ENCODE peak calls at places on chromosome 19, in six cellular contexts. P is neuronal stem cell, U is mesendoderm, S is IMR-90, R is H9, C is H1. W is an unnamed sample.

GRCh38 chr19:29303035-29303706 is 90.2 kb upstream of the UQCRFS1 start:
- DNase-seq in P (no peak), U (no peak), S (no peak), R (no peak), C (no peak), W (no peak)

GRCh38 chr19:1041835-1042685 is 2.2 kb downstream of the ABCA7 start:
- DNase-seq in P (no peak), U (no peak), S (no peak), R (peak), C (no peak), W (no peak)

GRCh38 chr19:58182577-58182988 is 278 bp upstream of the ZNF274 start:
- DNase-seq in P (no peak), U (no peak), S (no peak), R (no peak), C (no peak), W (no peak)

GRCh38 chr19:2059422-2060201 is 8.6 kb upstream of the MKNK2 start:
- DNase-seq in P (no peak), U (peak), S (peak), R (no peak), C (no peak), W (peak)

GRCh38 chr19:18304496-18305312 is 18.2 kb downstream of the LSM4 start:
- DNase-seq in P (no peak), U (peak), S (peak), R (peak), C (no peak), W (peak)

GRCh38 chr19:3852614-3853254 is 16.1 kb downstream of the ZFR2 start:
- DNase-seq in P (no peak), U (peak), S (peak), R (no peak), C (no peak), W (peak)

GRCh38 chr19:49387936-49388372 is at the start of gene KASH5:
- DNase-seq in P (no peak), U (no peak), S (peak), R (no peak), C (no peak), W (no peak)

GRCh38 chr19:48745208-48745995 is 1.3 kb downstream of the IZUMO1 start:
- DNase-seq in P (no peak), U (peak), S (peak), R (peak), C (no peak), W (peak)

GRCh38 chr19:13153627-13154240 is 3.5 kb downstream of the IER2 start:
- DNase-seq in P (peak), U (peak), S (no peak), R (no peak), C (no peak), W (no peak)

GRCh38 chr19:45953676-45954075 is 20.0 kb downstream of the NOVA2 start:
- DNase-seq in P (no peak), U (no peak), S (no peak), R (no peak), C (no peak), W (no peak)

GRCh38 chr19:16000024-16000687 is 51.3 kb downstream of the OR10H4 start:
- DNase-seq in P (no peak), U (no peak), S (peak), R (no peak), C (no peak), W (no peak)

GRCh38 chr19:18109731-18110671 is 12.4 kb downstream of the MAST3 start:
- DNase-seq in P (no peak), U (peak), S (no peak), R (peak), C (no peak), W (peak)

GRCh38 chr19:36668646-36669045 is 2.0 kb upstream of the ZNF461 start:
- DNase-seq in P (no peak), U (no peak), S (no peak), R (no peak), C (no peak), W (no peak)

GRCh38 chr19:36674201-36674600 is 7.6 kb upstream of the ZNF461 start:
- DNase-seq in P (no peak), U (no peak), S (no peak), R (no peak), C (no peak), W (no peak)

DNA sequence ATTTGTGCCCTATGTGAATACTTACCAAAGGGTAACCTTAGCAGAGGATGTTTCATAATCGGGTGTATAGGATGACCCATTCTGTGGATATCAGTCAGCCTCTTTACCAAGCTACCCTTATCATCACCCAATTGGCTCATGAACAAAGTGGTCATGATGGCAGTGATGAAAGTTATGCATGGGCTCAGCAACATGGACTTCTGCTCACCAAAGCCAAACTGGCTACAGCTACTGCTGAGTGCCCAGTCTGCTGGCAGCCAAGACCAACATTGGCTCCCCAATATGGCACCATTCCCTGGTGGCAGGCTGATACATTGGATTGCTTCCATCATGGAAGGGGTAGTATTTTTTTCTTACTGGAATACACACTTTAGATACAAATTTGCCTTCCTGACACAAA is 5.7 kb upstream of the ZNF461 start:
- DNase-seq in P (no peak), U (no peak), S (no peak), R (no peak), C (no peak), W (no peak)
- H2BK15ac ChIP-seq in P (no peak), U (no peak), S (no peak), R (no peak), C (no peak), W (no peak)

GRCh38 chr19:53580871-53581835 is 43.2 kb downstream of the ZNF331 start:
- DNase-seq in P (no peak), U (peak), S (no peak), R (peak), C (no peak), W (no peak)
- H2AK5ac ChIP-seq in P (no peak), U (no peak), S (no peak), R (no peak), C (peak), W (no peak)

GRCh38 chr19:50496189-50497029 is 14.6 kb downstream of the JOSD2 start:
- DNase-seq in P (no peak), U (peak), S (no peak), R (peak), C (no peak), W (no peak)

GRCh38 chr19:50498219-50499056 is 12.6 kb downstream of the JOSD2 start:
- DNase-seq in P (no peak), U (no peak), S (no peak), R (no peak), C (no peak), W (no peak)

GRCh38 chr19:50495020-50495531 is 15.9 kb downstream of the JOSD2 start:
- DNase-seq in P (no peak), U (no peak), S (no peak), R (no peak), C (no peak), W (no peak)

GRCh38 chr19:50494186-50495019 is 16.6 kb downstream of the JOSD2 start:
- DNase-seq in P (no peak), U (no peak), S (no peak), R (peak), C (no peak), W (no peak)

DNA sequence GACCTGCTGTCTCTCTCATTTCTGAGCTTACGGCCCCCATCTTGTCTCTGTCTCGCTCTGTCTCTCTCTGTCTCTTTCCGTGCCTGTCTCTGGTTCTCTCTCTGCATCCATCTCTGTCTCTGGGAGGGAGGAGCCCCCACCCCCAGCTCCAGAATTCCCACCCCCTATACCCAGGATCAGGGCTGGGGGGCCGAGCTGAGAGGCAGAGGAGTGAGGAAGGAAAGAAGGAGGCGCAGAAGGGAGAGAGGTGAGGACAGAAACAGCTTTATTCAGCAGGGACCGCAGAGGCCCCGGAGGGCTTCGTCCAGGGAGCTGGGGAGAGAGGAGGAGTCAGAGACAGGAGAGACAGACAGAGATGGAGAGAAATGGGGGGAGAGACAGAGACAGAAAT is 14.0 kb downstream of the JOSD2 start:
- DNase-seq in P (no peak), U (no peak), S (no peak), R (no peak), C (no peak), W (no peak)
- H2BK5ac ChIP-seq in P (no peak), U (no peak), S (no peak), R (no peak), C (no peak), W (no peak)

GRCh38 chr19:9883231-9883758 is 48.2 kb downstream of the PIN1 start:
- DNase-seq in P (peak), U (no peak), S (no peak), R (peak), C (no peak), W (no peak)
- H2BK15ac ChIP-seq in P (peak), U (no peak), S (no peak), R (no peak), C (no peak), W (no peak)

GRCh38 chr19:8605514-8605913 is 5.0 kb downstream of the ADAMTS10 start:
- DNase-seq in P (no peak), U (no peak), S (no peak), R (no peak), C (no peak), W (no peak)
- H2AK5ac ChIP-seq in P (no peak), U (no peak), S (no peak), R (no peak), C (no peak), W (no peak)

GRCh38 chr19:8030906-8031305 is 21.7 kb upstream of the CCL25 start:
- DNase-seq in P (no peak), U (no peak), S (no peak), R (no peak), C (no peak), W (no peak)

GRCh38 chr19:8025321-8025720 is 19.9 kb upstream of the ELAVL1 start:
- DNase-seq in P (no peak), U (peak), S (no peak), R (no peak), C (no peak), W (no peak)

GRCh38 chr19:8023371-8023770 is 17.9 kb upstream of the ELAVL1 start:
- DNase-seq in P (no peak), U (no peak), S (no peak), R (no peak), C (no peak), W (no peak)

GRCh38 chr19:8034178-8034525 is 18.4 kb upstream of the CCL25 start:
- DNase-seq in P (no peak), U (no peak), S (no peak), R (no peak), C (no peak), W (no peak)

DNA sequence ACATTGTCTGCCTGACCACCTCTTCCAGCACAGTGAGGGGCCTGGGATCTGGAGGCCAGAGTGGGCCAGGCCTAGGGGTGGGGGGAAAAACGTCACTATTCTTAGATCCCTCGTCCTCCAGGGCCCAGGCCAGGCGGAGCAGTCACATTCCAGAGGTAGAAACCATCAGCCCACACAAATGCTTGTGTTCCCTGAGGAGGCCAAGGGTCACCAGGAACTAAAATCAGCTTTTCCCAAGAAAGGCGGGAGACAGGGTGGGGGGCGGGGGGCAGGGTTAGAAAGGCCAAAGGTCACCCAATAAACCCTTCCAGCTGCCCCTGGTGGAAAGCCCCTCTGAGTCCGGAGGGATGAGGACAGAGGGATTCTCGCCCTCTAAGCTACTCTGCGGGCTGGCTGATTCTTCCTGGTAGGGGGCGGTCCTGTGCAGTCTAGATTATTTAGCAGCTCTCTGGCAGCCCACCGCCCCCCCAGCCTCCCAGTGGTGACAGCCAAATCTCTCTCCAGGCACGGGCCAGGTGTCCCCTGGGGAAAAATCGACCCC is 23.5 kb upstream of the CCL25 start:
- DNase-seq in P (peak), U (peak), S (peak), R (peak), C (no peak), W (no peak)
- H2BK5ac ChIP-seq in P (peak), U (no peak), S (no peak), R (no peak), C (no peak), W (no peak)

GRCh38 chr19:35039881-35040456 is 1.6 kb upstream of the HPN start:
- DNase-seq in P (no peak), U (no peak), S (no peak), R (peak), C (no peak), W (no peak)
- H2BK15ac ChIP-seq in P (peak), U (no peak), S (no peak), R (no peak), C (peak), W (peak)